ENCODE peak calls at places on chromosomes 2 and 18, in four cellular contexts. M is IMR-90, K is GM12878, V is H1. Y is an unnamed sample.

GRCh38 chr2:100539221-100539620 is 23.6 kb upstream of the PDCL3 start:
- DNase-seq in M (no peak), K (no peak), V (no peak), Y (no peak)

GRCh38 chr2:69177063-69177771 is 164.2 kb downstream of the ANTXR1 start:
- DNase-seq in M (peak), V (peak), K (no peak), Y (peak)

GRCh38 chr2:151297882-151298281 is 8.4 kb upstream of the NMI start:
- DNase-seq in V (no peak), K (peak), M (peak), Y (no peak)

GRCh38 chr2:218378053-218378452 is 4.0 kb upstream of the SLC11A1 start:
- DNase-seq in K (no peak), M (no peak), V (no peak), Y (no peak)

GRCh38 chr2:111884592-111884964 is 585 bp upstream of the ANAPC1 start:
- DNase-seq in K (no peak), M (no peak), V (no peak), Y (no peak)

GRCh38 chr2:215657844-215658243 is 222.0 kb upstream of the FN1 start:
- DNase-seq in V (no peak), K (no peak), M (peak), Y (no peak)

GRCh38 chr2:55157474-55157884 is 74.6 kb downstream of the CLHC1 start:
- DNase-seq in M (peak), K (no peak), V (no peak), Y (peak)

GRCh38 chr2:72745679-72746368 is 80.0 kb downstream of the EXOC6B start:
- DNase-seq in K (no peak), M (peak), V (no peak), Y (peak)

GRCh38 chr18:5738561-5738960 is 156.8 kb downstream of the TMEM200C start:
- DNase-seq in K (no peak), M (no peak), V (no peak), Y (no peak)

GRCh38 chr18:63586966-63587365 is at the start of gene SERPINB13:
- DNase-seq in V (no peak), M (no peak), K (no peak), Y (no peak)

GRCh38 chr2:180910831-180911665 is 69.4 kb upstream of the UBE2E3 start:
- DNase-seq in K (no peak), M (peak), V (peak), Y (no peak)

DNA sequence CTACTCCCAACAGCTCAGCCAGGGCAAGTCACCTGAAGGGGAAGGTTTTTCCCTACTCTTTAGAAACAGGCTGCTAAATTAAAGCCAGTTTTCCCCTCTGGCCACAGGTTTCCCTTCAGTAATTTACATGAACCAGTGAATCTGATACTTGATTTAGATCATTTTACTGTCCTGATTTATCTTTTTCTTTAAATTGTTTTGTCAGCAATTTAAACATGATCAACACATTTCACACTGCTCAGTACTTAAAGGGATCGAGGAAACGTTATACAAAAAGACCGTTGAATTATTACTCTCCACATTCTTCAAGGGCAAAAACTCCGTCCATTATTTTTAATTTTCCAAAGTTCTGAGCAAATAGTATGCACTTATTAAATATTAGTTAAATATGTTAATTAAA is 1165.7 kb upstream of the GYPC start:
- DNase-seq in M (no peak), V (no peak), K (no peak), Y (no peak)
- TF ChIP-seq CHD1 in M (no peak), V (no peak), K (no peak), Y (no peak)

DNA sequence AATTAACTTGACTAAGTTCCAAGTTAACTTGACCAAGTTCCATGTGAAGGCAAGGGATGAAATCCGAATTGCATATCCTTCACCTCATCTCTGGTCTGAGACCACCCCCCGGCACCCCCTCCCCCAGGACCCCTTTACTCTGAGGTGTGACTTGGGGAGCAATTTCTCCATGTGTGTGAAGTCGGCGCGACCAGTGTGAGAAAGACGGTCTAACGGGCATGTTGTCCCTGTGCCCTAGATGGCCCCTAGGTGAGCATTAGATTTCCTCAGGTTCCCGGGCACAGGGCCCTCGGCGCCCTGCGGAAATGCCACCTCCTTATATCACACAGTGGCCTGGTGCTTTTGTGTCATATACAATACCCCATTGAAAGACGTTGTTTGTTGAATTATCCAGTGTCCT is 137.1 kb downstream of the CTIF start:
- DNase-seq in M (no peak), K (no peak), V (no peak), Y (no peak)
- TF ChIP-seq CHD1 in M (no peak), K (no peak), V (no peak), Y (no peak)

DNA sequence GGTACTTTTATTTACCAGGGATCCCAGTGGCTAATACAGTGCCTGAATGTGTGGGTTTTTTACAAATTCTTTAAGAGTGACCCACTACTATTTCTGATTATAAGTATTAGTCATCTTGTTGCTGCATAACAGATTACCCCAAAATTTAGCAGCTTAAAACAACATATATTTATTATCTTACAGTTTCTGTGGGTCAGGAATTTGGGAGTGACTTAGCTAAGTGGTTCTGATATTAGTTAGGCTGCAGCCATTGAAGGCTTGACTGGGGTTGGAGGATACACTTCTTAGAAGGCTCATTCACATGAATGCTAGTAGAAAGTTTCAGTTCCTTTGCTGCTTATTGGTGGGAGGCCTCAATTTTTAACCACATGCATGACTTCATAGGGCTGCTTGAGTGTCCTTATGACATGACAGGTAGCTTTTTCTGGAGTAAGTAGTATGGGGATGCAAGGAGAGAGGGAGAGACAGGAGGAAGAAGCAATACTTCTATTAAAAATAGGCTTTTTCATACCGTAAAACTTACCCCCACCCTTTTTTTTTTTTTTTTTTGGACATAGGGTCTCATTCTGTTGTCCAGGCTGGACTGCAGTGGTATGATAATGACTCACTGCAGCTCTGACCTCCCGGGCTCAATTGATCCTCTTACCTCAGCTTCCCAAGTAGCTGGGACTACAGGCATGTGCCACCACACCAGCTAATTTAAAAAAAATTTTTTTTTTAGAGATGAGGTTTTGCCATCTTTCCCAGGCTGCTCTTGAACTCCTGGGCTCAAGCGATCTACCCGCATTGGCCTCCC is 13.3 kb upstream of the POLE4 start:
- DNase-seq in K (peak), M (peak), V (no peak), Y (no peak)
- TF ChIP-seq CHD1 in K (no peak), M (no peak), V (no peak), Y (no peak)

GRCh38 chr2:102485151-102485769 is 12.2 kb downstream of the SLC9A4 start:
- DNase-seq in M (no peak), V (no peak), K (no peak), Y (no peak)

GRCh38 chr2:102481931-102482330 is 8.9 kb downstream of the SLC9A4 start:
- DNase-seq in K (no peak), V (no peak), M (no peak), Y (no peak)

GRCh38 chr2:102480796-102481195 is 7.8 kb downstream of the SLC9A4 start:
- DNase-seq in V (no peak), K (no peak), M (no peak), Y (no peak)

GRCh38 chr2:102484310-102485061 is 11.5 kb downstream of the SLC9A4 start:
- DNase-seq in K (no peak), M (no peak), V (no peak), Y (no peak)

GRCh38 chr2:102483086-102483485 is 10.1 kb downstream of the SLC9A4 start:
- DNase-seq in K (no peak), M (no peak), V (no peak), Y (no peak)
- TF ChIP-seq CHD1 in K (no peak), M (no peak), V (no peak), Y (no peak)

DNA sequence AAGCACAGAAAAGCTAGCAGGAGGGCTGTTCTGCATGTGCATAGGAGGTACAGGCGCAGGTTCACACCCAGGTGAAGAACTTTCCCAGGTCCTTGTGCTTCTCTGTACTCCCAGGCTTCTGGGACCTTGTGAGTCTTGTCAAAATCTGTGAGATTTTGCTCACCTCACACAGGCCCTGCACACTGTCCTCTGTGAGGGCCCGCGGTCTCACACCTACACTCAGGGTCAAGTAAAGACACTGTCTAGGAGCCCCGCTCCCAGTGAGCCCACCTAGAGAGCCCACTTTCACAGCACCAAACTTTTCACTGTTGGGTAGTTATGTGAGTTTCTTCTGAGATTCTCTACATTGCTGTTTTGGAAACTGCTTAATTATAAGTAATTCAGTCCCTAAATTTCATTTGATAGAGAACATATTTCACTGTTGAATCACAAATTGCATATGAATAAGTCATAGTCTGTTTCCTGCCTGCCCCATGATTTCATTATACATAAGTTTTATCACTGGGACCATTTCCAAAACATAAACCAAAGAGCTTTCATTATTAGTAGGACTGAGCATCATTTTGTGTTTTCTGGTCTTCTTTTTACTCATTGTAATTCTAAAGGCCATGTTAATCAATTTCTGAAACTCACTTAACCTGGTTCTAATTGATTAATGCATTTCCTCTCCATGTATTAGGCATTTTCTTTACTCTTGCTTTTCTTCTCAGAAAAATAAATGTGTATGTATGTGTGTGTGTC is 234.2 kb upstream of the SPOPL start:
- DNase-seq in V (no peak), K (peak), M (peak), Y (no peak)
- TF ChIP-seq CHD1 in V (no peak), K (no peak), M (no peak), Y (no peak)

GRCh38 chr2:167136876-167137579 is 248.7 kb downstream of the XIRP2 start:
- DNase-seq in K (no peak), M (peak), V (no peak), Y (no peak)
- TF ChIP-seq CHD1 in K (no peak), M (no peak), V (no peak), Y (no peak)

Y was measured in K562.